ENCODE peak calls at places on chromosomes 5 and 9, in seven cellular contexts. I is stimulated activated CD4-positive, alpha-beta T cell treated with anti-CD3 and anti-CD28 coated beads, Interleukin-2, amount 100 ng/mL, for 48 hours; F is ACHN; U is activated T-cell treated with anti-CD3 and anti-CD28 coated beads, Interleukin-2, amount 50 U/mL, for 48 hours; B is HCT116; V is HEK293T; D is posterior cingulate gyrus. A is an unnamed sample.

GRCh38 chr5:175736652-175737051 is 78.8 kb downstream of the HRH2 start:
- DNase-seq in I (no peak), F (no peak), U (no peak), B (no peak), V (no peak), D (no peak), A (no peak)

GRCh38 chr5:168152660-168153059 is 138.8 kb upstream of the WWC1 start:
- DNase-seq in I (no peak), F (no peak), U (no peak), B (no peak), V (no peak), D (no peak), A (no peak)

GRCh38 chr5:65926276-65926761 is at the start of gene ERBIN:
- DNase-seq in I (peak), F (peak), U (peak), B (no peak), V (peak), D (peak), A (peak)

GRCh38 chr9:84622981-84623380 is 46.5 kb upstream of the NTRK2 start:
- DNase-seq in I (no peak), F (no peak), U (no peak), B (no peak), V (no peak), D (no peak), A (no peak)

GRCh38 chr9:137241490-137242328 is 622 bp downstream of the TUBB4B start:
- DNase-seq in I (peak), F (peak), U (peak), B (no peak), V (peak), D (peak), A (no peak)

GRCh38 chr5:157263586-157264090 is 2.3 kb upstream of the CYFIP2 start:
- DNase-seq in I (no peak), F (no peak), U (no peak), B (no peak), V (no peak), D (no peak), A (no peak)

GRCh38 chr5:68395844-68396523 is 180.4 kb downstream of the PIK3R1 start:
- DNase-seq in I (no peak), F (no peak), U (no peak), B (no peak), V (no peak), D (no peak), A (no peak)

GRCh38 chr9:118473527-118473926 is 769.3 kb downstream of the TLR4 start:
- DNase-seq in I (no peak), F (no peak), U (no peak), B (no peak), V (no peak), D (no peak), A (no peak)

GRCh38 chr5:6712136-6712581 is 1.1 kb upstream of the TENT4A start:
- DNase-seq in I (peak), F (peak), U (peak), B (no peak), V (peak), D (peak), A (peak)

GRCh38 chr5:72895758-72896157 is 60.1 kb upstream of the FCHO2 start:
- DNase-seq in I (no peak), F (no peak), U (no peak), B (no peak), V (no peak), D (no peak), A (no peak)

GRCh38 chr9:72773570-72773969 is 179.3 kb downstream of the ALDH1A1 start:
- DNase-seq in I (no peak), F (no peak), U (no peak), B (no peak), V (no peak), D (no peak), A (no peak)

GRCh38 chr5:157748740-157749461 is 5.4 kb downstream of the LSM11 start:
- DNase-seq in I (no peak), F (no peak), U (no peak), B (no peak), V (no peak), D (no peak), A (no peak)

GRCh38 chr5:138668451-138668850 is 84.8 kb upstream of the CTNNA1 start:
- DNase-seq in I (no peak), F (no peak), U (peak), B (no peak), V (no peak), D (no peak), A (no peak)

GRCh38 chr5:1380910-1381309 is 36.0 kb upstream of the CLPTM1L start:
- DNase-seq in I (no peak), F (no peak), U (no peak), B (no peak), V (no peak), D (no peak), A (no peak)

GRCh38 chr5:76867827-76868693 is 18.2 kb downstream of the S100Z start:
- DNase-seq in I (peak), F (peak), U (peak), B (peak), V (peak), D (peak), A (peak)

A was measured in hippocampal formation.